ENCODE peak calls at places on chromosome 6, in six cellular contexts. V is A549, E is endothelial cell of umbilical vein, M is HepG2, Q is GM12878, L is K562. T is an unnamed sample.

GRCh38 chr6:150934380-150934779 is 68.9 kb downstream of the MTHFD1L start:
- DNase-seq in V (peak), E (no peak), M (peak), Q (no peak), L (no peak), T (no peak)

GRCh38 chr6:26025047-26025893 is 62.0 kb upstream of the HFE start:
- DNase-seq in V (no peak), E (peak), M (peak), Q (no peak), L (peak), T (no peak)

GRCh38 chr6:36120979-36121706 is 9.2 kb upstream of the MAPK13 start:
- DNase-seq in V (no peak), E (peak), M (no peak), Q (no peak), L (peak), T (peak)

GRCh38 chr6:165245287-165245686 is 64.1 kb downstream of the C6orf118 start:
- DNase-seq in V (no peak), E (no peak), M (no peak), Q (no peak), L (no peak), T (peak)

GRCh38 chr6:38443341-38443740 is 196.4 kb downstream of the BTBD9 start:
- DNase-seq in V (no peak), E (no peak), M (no peak), Q (no peak), L (no peak), T (peak)

GRCh38 chr6:41647061-41647511 is 8.8 kb downstream of the MDFI start:
- DNase-seq in V (no peak), E (no peak), M (no peak), Q (no peak), L (no peak), T (no peak)

GRCh38 chr6:33809619-33810018 is 5.8 kb upstream of the MLN start:
- DNase-seq in V (no peak), E (no peak), M (no peak), Q (no peak), L (no peak), T (no peak)

GRCh38 chr6:1669996-1670395 is 60.3 kb downstream of the FOXC1 start:
- DNase-seq in V (no peak), E (no peak), M (no peak), Q (peak), L (no peak), T (no peak)

GRCh38 chr6:166342293-166343156 is at the start of gene SFT2D1:
- DNase-seq in V (peak), E (peak), M (peak), Q (peak), L (peak), T (peak)

GRCh38 chr6:39882567-39882953 is 51.7 kb downstream of the MOCS1 start:
- DNase-seq in V (no peak), E (peak), M (peak), Q (no peak), L (no peak), T (no peak)

GRCh38 chr6:6004147-6004995 is 2.4 kb downstream of the NRN1 start:
- DNase-seq in V (no peak), E (peak), M (no peak), Q (no peak), L (no peak), T (no peak)

GRCh38 chr6:132937466-132937906 is 123.1 kb downstream of the RPS12 start:
- DNase-seq in V (peak), E (peak), M (peak), Q (no peak), L (peak), T (peak)

GRCh38 chr6:56863366-56863765 is 91.5 kb upstream of the BEND6 start:
- DNase-seq in V (peak), E (peak), M (peak), Q (no peak), L (no peak), T (no peak)

GRCh38 chr6:150877928-150878327 is 12.4 kb downstream of the MTHFD1L start:
- DNase-seq in V (no peak), E (no peak), M (peak), Q (no peak), L (no peak), T (no peak)

GRCh38 chr6:19736066-19736465 is 101.1 kb upstream of the ID4 start:
- DNase-seq in V (no peak), E (no peak), M (no peak), Q (no peak), L (no peak), T (no peak)

GRCh38 chr6:30884521-30885480 is 482 bp downstream of the DDR1 start:
- DNase-seq in V (peak), E (no peak), M (no peak), Q (no peak), L (peak), T (peak)

GRCh38 chr6:33213166-33213988 is 5.1 kb downstream of the RING1 start:
- DNase-seq in V (no peak), E (no peak), M (no peak), Q (no peak), L (no peak), T (peak)

GRCh38 chr6:46655803-46656202 is 3.0 kb downstream of the SLC25A27 start:
- DNase-seq in V (peak), E (no peak), M (peak), Q (no peak), L (peak), T (peak)

GRCh38 chr6:140205795-140206593 is 831.5 kb upstream of the CITED2 start:
- DNase-seq in V (no peak), E (no peak), M (no peak), Q (no peak), L (no peak), T (no peak)

GRCh38 chr6:43368517-43369160 is 808 bp downstream of the ZNF318 start:
- DNase-seq in V (peak), E (peak), M (peak), Q (no peak), L (peak), T (peak)

GRCh38 chr6:97497713-97498331 is 214.8 kb upstream of the MMS22L start:
- DNase-seq in V (peak), E (peak), M (peak), Q (peak), L (peak), T (peak)

GRCh38 chr6:97501875-97502274 is 218.9 kb upstream of the MMS22L start:
- DNase-seq in V (no peak), E (no peak), M (no peak), Q (no peak), L (no peak), T (no peak)
- TF ChIP-seq MYC in V (no peak), E (no peak), M (no peak), Q (no peak), L (no peak), T (no peak)

DNA sequence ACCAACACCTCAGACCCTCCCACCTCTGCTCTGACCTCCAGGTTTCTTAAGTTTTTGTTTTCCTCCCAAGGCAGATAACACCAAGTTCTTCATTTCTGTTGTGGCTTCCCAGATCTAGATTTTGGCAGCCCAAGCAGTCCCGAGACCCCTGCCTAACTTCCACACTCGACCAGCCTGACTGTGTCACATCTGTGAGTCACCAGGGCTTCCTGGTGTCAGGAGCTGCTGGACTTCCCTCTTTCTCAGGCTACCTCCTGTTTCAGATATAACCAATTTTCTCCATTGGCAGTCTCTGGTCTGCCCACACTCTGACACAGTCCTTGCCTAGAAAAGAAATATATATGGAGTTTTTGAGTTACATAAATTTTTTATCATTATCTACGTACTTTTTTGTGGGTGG is 46.1 kb upstream of the CCN6 start:
- DNase-seq in V (no peak), E (peak), M (no peak), Q (no peak), L (no peak), T (peak)
- TF ChIP-seq MYC in V (no peak), E (no peak), M (no peak), Q (no peak), L (no peak), T (no peak)

GRCh38 chr6:149234051-149234962 is 83.2 kb upstream of the TAB2 start:
- DNase-seq in V (peak), E (peak), M (no peak), Q (no peak), L (no peak), T (peak)
- TF ChIP-seq MYC in V (no peak), E (no peak), M (no peak), Q (no peak), L (no peak), T (no peak)

DNA sequence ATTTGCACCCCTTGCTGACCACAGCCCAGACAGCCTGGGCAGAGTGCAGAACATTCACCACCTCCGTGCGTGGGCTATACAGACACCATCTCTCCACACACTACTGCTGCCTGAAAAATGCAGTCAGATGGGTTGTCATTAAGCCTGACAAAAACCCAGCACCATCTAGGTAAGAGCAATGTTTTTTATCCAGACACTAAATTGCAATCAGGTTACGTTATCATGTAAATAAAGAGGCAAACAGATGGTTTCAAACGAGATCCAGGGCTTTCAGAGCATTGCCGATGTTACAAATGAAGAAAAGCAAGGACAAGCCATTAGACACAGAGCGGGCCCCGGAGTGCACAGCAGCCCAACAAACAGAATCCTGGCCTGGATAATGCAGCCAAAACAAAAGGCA is 269.6 kb downstream of the PKHD1 start:
- DNase-seq in V (no peak), E (no peak), M (no peak), Q (no peak), L (no peak), T (no peak)
- TF ChIP-seq MYC in V (no peak), E (no peak), M (no peak), Q (no peak), L (no peak), T (no peak)